ENCODE peak calls at places on chromosome 20, in seven cellular contexts. I is H7, N is A673, R is BE2C, J is AG04450, M is astrocyte of the spinal cord, Z is upper lobe of right lung. X is an unnamed sample.

GRCh38 chr20:32263398-32263954 is 14.0 kb upstream of the KIF3B start:
- DNase-seq in R (no peak), I (no peak), Z (no peak), J (no peak), M (no peak), N (no peak), X (no peak)

GRCh38 chr20:17992224-17992637 is 23.4 kb downstream of the MGME1 start:
- DNase-seq in M (no peak), I (no peak), N (no peak), R (no peak), J (no peak), Z (no peak), X (no peak)

GRCh38 chr20:44413575-44414345 is 58.3 kb downstream of the HNF4A start:
- DNase-seq in R (no peak), J (no peak), N (no peak), I (no peak), Z (no peak), M (no peak), X (no peak)

GRCh38 chr20:32964575-32964974 is 39.7 kb downstream of the SUN5 start:
- DNase-seq in I (peak; percentile 2), M (no peak), Z (peak; percentile 3), J (no peak), R (no peak), N (no peak), X (no peak)

GRCh38 chr20:48823960-48824497 is 3.8 kb downstream of the PREX1 start:
- DNase-seq in Z (no peak), N (no peak), I (peak; percentile 6), M (peak; percentile 81), R (no peak), J (no peak), X (peak; percentile 30)

GRCh38 chr20:37362821-37363220 is 16.9 kb downstream of the SRC start:
- DNase-seq in M (no peak), I (peak; percentile 42), J (no peak), R (peak; percentile 1), Z (peak; percentile 37), N (no peak), X (no peak)

GRCh38 chr20:44811150-44811685 is 872 bp upstream of the RIMS4 start:
- DNase-seq in N (no peak), Z (no peak), I (no peak), M (no peak), J (no peak), R (no peak), X (no peak)

GRCh38 chr20:20212675-20213096 is 155.2 kb upstream of the INSM1 start:
- DNase-seq in Z (no peak), I (no peak), J (no peak), N (no peak), M (no peak), R (no peak), X (no peak)

GRCh38 chr20:25220810-25221591 is 25.5 kb downstream of the ENTPD6 start:
- DNase-seq in Z (no peak), J (no peak), I (peak; percentile 26), N (no peak), R (no peak), M (no peak), X (no peak)

GRCh38 chr20:50933589-50933988 is 2.4 kb upstream of the ADNP start:
- DNase-seq in M (no peak), Z (no peak), R (no peak), N (no peak), J (no peak), I (no peak), X (no peak)

GRCh38 chr20:43901296-43901695 is 13.4 kb upstream of the TOX2 start:
- DNase-seq in R (no peak), M (no peak), Z (no peak), I (no peak), J (no peak), N (no peak), X (no peak)

GRCh38 chr20:17936791-17937687 is 31.6 kb downstream of the SNX5 start:
- DNase-seq in N (no peak), R (no peak), M (peak; percentile 89), Z (no peak), J (peak; percentile 86), I (peak; percentile 46), X (no peak)

GRCh38 chr20:51541189-51542032 is 1.1 kb downstream of the NFATC2 start:
- DNase-seq in J (no peak), R (no peak), M (peak; percentile 54), N (peak; percentile 62), I (peak; percentile 48), Z (peak; percentile 68), X (peak; percentile 95)

GRCh38 chr20:40776702-40777457 is 87.8 kb upstream of the MAFB start:
- DNase-seq in R (no peak), I (peak; percentile 31), J (no peak), M (no peak), N (peak; percentile 13), Z (no peak), X (no peak)

GRCh38 chr20:17655865-17656489 is 26.1 kb downstream of the RRBP1 start:
- DNase-seq in J (no peak), N (no peak), I (peak; percentile 78), M (peak; percentile 37), R (no peak), Z (peak; percentile 7), X (no peak)

GRCh38 chr20:327041-327945 is 1.9 kb downstream of the SOX12 start:
- DNase-seq in N (peak; percentile 98), Z (peak; percentile 91), I (peak; percentile 99), M (peak; percentile 93), R (peak; percentile 89), J (peak; percentile 90), X (peak; percentile 75)

GRCh38 chr20:4217349-4217761 is 202.0 kb upstream of the RNF24 start:
- DNase-seq in I (peak; percentile 61), Z (no peak), R (no peak), J (no peak), M (no peak), N (no peak), X (no peak)

GRCh38 chr20:42204261-42204660 is 586.1 kb upstream of the CHD6 start:
- DNase-seq in M (no peak), N (peak; percentile 14), I (peak; percentile 13), R (no peak), Z (no peak), J (no peak), X (no peak)

GRCh38 chr20:40160151-40160550 is 528.9 kb downstream of the MAFB start:
- DNase-seq in M (peak; percentile 55), N (peak; percentile 89), Z (peak; percentile 64), I (peak; percentile 34), R (peak; percentile 64), J (no peak), X (peak; percentile 55)

GRCh38 chr20:49620364-49621240 is 52.7 kb upstream of the PTGIS start:
- DNase-seq in Z (peak; percentile 35), N (no peak), R (no peak), M (no peak), J (no peak), I (no peak), X (no peak)

GRCh38 chr20:4170621-4171537 is 155.5 kb upstream of the RNF24 start:
- DNase-seq in R (no peak), J (no peak), Z (no peak), I (peak; percentile 47), M (peak; percentile 55), N (no peak), X (no peak)

DNA sequence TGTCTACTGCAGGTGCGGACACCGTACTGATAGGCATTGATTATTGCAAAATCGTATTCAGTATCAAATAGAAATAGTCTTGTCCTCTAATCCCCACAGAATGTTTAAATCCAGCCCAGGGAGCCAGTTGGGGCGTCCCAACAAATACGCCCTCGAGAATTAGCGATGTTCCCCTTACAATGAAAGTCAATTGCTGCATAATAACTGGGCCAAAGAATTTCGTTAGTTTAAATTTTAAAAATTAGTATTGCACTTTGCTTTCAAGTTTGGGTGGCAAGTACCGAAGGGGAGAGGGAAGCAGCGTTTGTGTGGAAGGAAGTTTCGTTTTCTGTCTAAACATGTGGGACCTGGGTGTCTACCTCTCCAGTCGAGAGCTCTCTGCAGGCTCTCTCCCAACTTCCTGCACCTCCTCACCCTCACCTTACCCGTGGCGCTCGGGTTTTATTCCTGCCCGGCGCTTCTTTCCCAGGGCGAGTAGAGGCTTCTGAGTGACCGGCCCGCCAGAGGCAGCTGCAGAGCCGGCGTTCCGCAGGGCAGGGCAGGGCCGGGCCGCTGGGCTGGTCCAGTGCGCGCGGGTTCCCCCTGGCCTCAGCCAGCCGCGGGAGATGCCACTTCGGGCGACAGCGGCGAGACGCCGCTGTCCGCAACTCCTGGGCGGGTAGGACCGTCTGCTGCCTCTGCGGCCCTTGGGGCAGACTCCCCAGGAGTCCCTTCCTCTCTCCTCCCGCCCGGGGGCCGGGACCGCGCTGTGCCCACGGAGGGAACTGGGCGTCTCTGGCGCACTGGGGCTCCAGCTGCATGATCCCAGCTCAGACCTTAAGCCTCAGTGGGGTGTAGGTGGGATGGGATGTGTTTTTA is 862 bp upstream of the TFAP2C start:
- DNase-seq in M (no peak), N (no peak), J (no peak), R (no peak), Z (no peak), I (peak; percentile 80), X (no peak)
- H3K4me3 ChIP-seq in M (peak overlapping the region; percentile 72), N (no peak overlapping the region), J (no peak overlapping the region), R (no peak overlapping the region), Z (peak overlapping the region; percentile 50), I (peak overlapping the region; percentile 90), X (no peak overlapping the region)

DNA sequence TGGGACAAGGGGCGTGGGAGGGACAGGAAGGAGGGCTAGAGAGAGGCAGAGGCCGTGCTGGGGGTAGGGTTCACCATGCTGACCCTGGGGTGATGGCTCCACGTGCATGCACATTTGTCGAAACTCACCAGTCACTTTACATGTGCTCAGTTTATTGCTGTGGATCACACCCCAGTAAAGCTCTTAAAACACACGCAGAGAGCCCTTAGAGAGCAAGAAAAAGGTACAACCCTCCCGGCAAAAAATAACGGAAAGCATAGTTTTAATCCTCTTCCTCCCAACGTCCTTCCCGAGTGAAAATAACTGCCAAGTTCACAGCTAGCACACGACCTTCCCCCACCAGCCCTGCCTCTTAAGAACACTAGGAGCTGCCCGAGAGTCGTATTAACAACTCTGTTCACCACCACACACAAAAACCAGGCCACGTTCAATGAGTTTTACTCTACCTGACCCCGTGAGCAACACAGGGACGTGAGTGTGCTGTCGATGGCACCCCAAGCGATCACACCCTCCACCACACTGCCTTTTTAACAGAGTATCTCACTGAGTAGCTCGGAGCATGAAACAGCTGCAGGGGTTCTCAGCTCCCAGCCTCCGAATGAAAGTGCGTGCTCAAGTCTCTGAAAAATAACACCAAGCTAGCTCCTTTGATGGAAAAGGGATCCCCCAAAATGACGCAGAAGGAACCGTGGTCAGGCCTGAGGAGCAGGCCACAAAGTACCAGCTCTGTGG is 39.7 kb downstream of the TAF4 start:
- DNase-seq in M (peak; percentile 50), I (no peak), N (peak; percentile 19), Z (no peak), R (no peak), J (peak; percentile 20), X (no peak)
- H3K4me3 ChIP-seq in M (no peak overlapping the region), I (no peak overlapping the region), N (no peak overlapping the region), Z (no peak overlapping the region), R (no peak overlapping the region), J (no peak overlapping the region), X (no peak overlapping the region)

DNA sequence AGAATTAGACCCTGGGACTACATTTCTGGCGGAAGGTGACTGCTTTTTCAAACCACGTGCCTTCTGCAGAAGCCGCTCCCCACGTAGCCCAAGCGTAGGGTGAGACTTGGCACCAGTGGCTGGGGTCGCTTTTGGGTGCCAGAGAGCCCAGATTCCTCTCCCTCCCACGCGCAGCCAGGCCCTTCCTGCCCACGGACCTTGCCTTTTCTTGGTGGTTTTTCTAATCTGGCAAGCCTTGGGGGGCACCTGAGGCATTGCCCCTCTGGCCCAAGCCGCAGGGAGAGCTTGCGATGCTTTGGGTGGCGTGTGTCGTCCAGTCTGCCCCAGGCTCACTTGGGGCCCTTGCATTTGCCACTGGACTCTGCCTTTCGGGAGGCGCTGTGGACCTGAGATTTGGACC is 3.3 kb downstream of the SLCO4A1 start:
- DNase-seq in R (no peak), J (no peak), M (no peak), I (no peak), N (no peak), Z (no peak), X (no peak)
- H3K4me3 ChIP-seq in R (no peak overlapping the region), J (no peak overlapping the region), M (no peak overlapping the region), I (no peak overlapping the region), N (no peak overlapping the region), Z (no peak overlapping the region), X (no peak overlapping the region)

GRCh38 chr20:57851025-57851682 is 141.3 kb upstream of the PMEPA1 start:
- DNase-seq in N (no peak), Z (no peak), M (no peak), R (no peak), J (no peak), I (no peak), X (no peak)
- H3K4me3 ChIP-seq in N (no peak overlapping the region), Z (no peak overlapping the region), M (no peak overlapping the region), R (no peak overlapping the region), J (no peak overlapping the region), I (no peak overlapping the region), X (no peak overlapping the region)